ENCODE peak calls at places on chromosomes 2 and 18, in six cellular contexts. One of them, this sample, is unnamed.

GRCh38 chr18:24656044-24656443 is 195.6 kb downstream of the HRH4 start:
- DNase-seq in RPMI7951: peak; percentile 12
- DNase-seq in NCI-H1092 treated with DMSO at 0.1 percent for 48 hours: no peak
- DNase-seq in retina: no peak
- DNase-seq in HS-5: no peak
- DNase-seq in AG20443: no peak
- DNase-seq in this sample: no peak

GRCh38 chr2:225429718-225430117 is 30.2 kb downstream of the NYAP2 start:
- DNase-seq in RPMI7951: peak; percentile 36
- DNase-seq in NCI-H1092 treated with DMSO at 0.1 percent for 48 hours: peak; percentile 85
- DNase-seq in retina: peak; percentile 40
- DNase-seq in HS-5: no peak
- DNase-seq in AG20443: peak; percentile 7
- DNase-seq in this sample: no peak

GRCh38 chr2:219663116-219663762 is 35.8 kb downstream of the SLC4A3 start:
- DNase-seq in RPMI7951: no peak
- DNase-seq in NCI-H1092 treated with DMSO at 0.1 percent for 48 hours: no peak
- DNase-seq in retina: no peak
- DNase-seq in HS-5: no peak
- DNase-seq in AG20443: no peak
- DNase-seq in this sample: no peak

GRCh38 chr18:24584777-24585176 is 124.3 kb downstream of the HRH4 start:
- DNase-seq in RPMI7951: no peak
- DNase-seq in NCI-H1092 treated with DMSO at 0.1 percent for 48 hours: no peak
- DNase-seq in retina: peak; percentile 34
- DNase-seq in HS-5: no peak
- DNase-seq in AG20443: no peak
- DNase-seq in this sample: no peak

GRCh38 chr2:118850901-118851268 is 3.4 kb upstream of the EN1 start:
- DNase-seq in RPMI7951: no peak
- DNase-seq in NCI-H1092 treated with DMSO at 0.1 percent for 48 hours: no peak
- DNase-seq in retina: peak; percentile 30
- DNase-seq in HS-5: no peak
- DNase-seq in AG20443: no peak
- DNase-seq in this sample: no peak

GRCh38 chr2:85216051-85216431 is 82.8 kb downstream of the TCF7L1 start:
- DNase-seq in RPMI7951: no peak
- DNase-seq in NCI-H1092 treated with DMSO at 0.1 percent for 48 hours: no peak
- DNase-seq in retina: no peak
- DNase-seq in HS-5: no peak
- DNase-seq in AG20443: no peak
- DNase-seq in this sample: no peak

GRCh38 chr2:70499253-70499652 is 54.4 kb downstream of the TGFA start:
- DNase-seq in RPMI7951: no peak
- DNase-seq in NCI-H1092 treated with DMSO at 0.1 percent for 48 hours: no peak
- DNase-seq in retina: no peak
- DNase-seq in HS-5: no peak
- DNase-seq in AG20443: no peak
- DNase-seq in this sample: no peak

GRCh38 chr2:9308186-9308955 is 101.8 kb downstream of the ASAP2 start:
- DNase-seq in RPMI7951: peak; percentile 63
- DNase-seq in NCI-H1092 treated with DMSO at 0.1 percent for 48 hours: no peak
- DNase-seq in retina: no peak
- DNase-seq in HS-5: no peak
- DNase-seq in AG20443: no peak
- DNase-seq in this sample: no peak

GRCh38 chr2:209943776-209944175 is 58.7 kb upstream of the RPE start:
- DNase-seq in RPMI7951: no peak
- DNase-seq in NCI-H1092 treated with DMSO at 0.1 percent for 48 hours: no peak
- DNase-seq in retina: no peak
- DNase-seq in HS-5: no peak
- DNase-seq in AG20443: no peak
- DNase-seq in this sample: no peak

GRCh38 chr2:239049421-239050251 is 201.8 kb downstream of the TWIST2 start:
- DNase-seq in RPMI7951: no peak
- DNase-seq in NCI-H1092 treated with DMSO at 0.1 percent for 48 hours: no peak
- DNase-seq in retina: no peak
- DNase-seq in HS-5: peak; percentile 13
- DNase-seq in AG20443: no peak
- DNase-seq in this sample: no peak

GRCh38 chr2:218898109-218898878 is 17.6 kb downstream of the WNT10A start:
- DNase-seq in RPMI7951: peak; percentile 58
- DNase-seq in NCI-H1092 treated with DMSO at 0.1 percent for 48 hours: no peak
- DNase-seq in retina: peak; percentile 91
- DNase-seq in HS-5: no peak
- DNase-seq in AG20443: peak; percentile 90
- DNase-seq in this sample: peak; percentile 90

This sample was measured in GM03348.